ENCODE peak calls at places on chromosomes 16 and 17, in ten cellular contexts. One of them, this sample, is unnamed.

GRCh38 chr17:80270104-80270503 is 9.5 kb downstream of the RNF213 start:
- DNase-seq in cardiac muscle cell: no peak
- DNase-seq in tibial artery: no peak
- DNase-seq in esophagus squamous epithelium: no peak
- DNase-seq in PC-9: no peak
- DNase-seq in CD8-positive, alpha-beta T cell: no peak
- DNase-seq in OCI-LY7: no peak
- DNase-seq in uterus: no peak
- DNase-seq in heart left ventricle: no peak
- DNase-seq in stomach: no peak
- DNase-seq in this sample: no peak

GRCh38 chr17:37342589-37342988 is 33.2 kb upstream of the C17orf78 start:
- DNase-seq in heart left ventricle: no peak
- DNase-seq in CD8-positive, alpha-beta T cell: no peak
- DNase-seq in uterus: no peak
- DNase-seq in OCI-LY7: no peak
- DNase-seq in tibial artery: no peak
- DNase-seq in cardiac muscle cell: no peak
- DNase-seq in esophagus squamous epithelium: no peak
- DNase-seq in PC-9: no peak
- DNase-seq in stomach: no peak
- DNase-seq in this sample: peak; percentile 9

GRCh38 chr17:76797441-76797840 is 59.5 kb downstream of the MFSD11 start:
- DNase-seq in esophagus squamous epithelium: no peak
- DNase-seq in stomach: no peak
- DNase-seq in OCI-LY7: no peak
- DNase-seq in tibial artery: no peak
- DNase-seq in CD8-positive, alpha-beta T cell: no peak
- DNase-seq in PC-9: peak; percentile 40
- DNase-seq in uterus: no peak
- DNase-seq in heart left ventricle: no peak
- DNase-seq in cardiac muscle cell: no peak
- DNase-seq in this sample: no peak

GRCh38 chr17:29143894-29144293 is 36.3 kb downstream of the MYO18A start:
- DNase-seq in stomach: no peak
- DNase-seq in CD8-positive, alpha-beta T cell: no peak
- DNase-seq in heart left ventricle: no peak
- DNase-seq in OCI-LY7: peak; percentile 59
- DNase-seq in cardiac muscle cell: peak; percentile 42
- DNase-seq in uterus: no peak
- DNase-seq in esophagus squamous epithelium: no peak
- DNase-seq in PC-9: no peak
- DNase-seq in tibial artery: no peak
- DNase-seq in this sample: no peak

GRCh38 chr16:1947369-1947670 is 4.3 kb upstream of the MSRB1 start:
- DNase-seq in OCI-LY7: no peak
- DNase-seq in heart left ventricle: no peak
- DNase-seq in CD8-positive, alpha-beta T cell: no peak
- DNase-seq in stomach: no peak
- DNase-seq in esophagus squamous epithelium: no peak
- DNase-seq in cardiac muscle cell: no peak
- DNase-seq in tibial artery: peak; percentile 59
- DNase-seq in PC-9: no peak
- DNase-seq in uterus: no peak
- DNase-seq in this sample: no peak

GRCh38 chr16:83963277-83964119 is 4.5 kb upstream of the NECAB2 start:
- DNase-seq in PC-9: no peak
- DNase-seq in CD8-positive, alpha-beta T cell: no peak
- DNase-seq in cardiac muscle cell: no peak
- DNase-seq in esophagus squamous epithelium: no peak
- DNase-seq in tibial artery: no peak
- DNase-seq in heart left ventricle: peak; percentile 82
- DNase-seq in stomach: no peak
- DNase-seq in uterus: no peak
- DNase-seq in OCI-LY7: no peak
- DNase-seq in this sample: no peak

GRCh38 chr17:75508122-75508719 is 7.1 kb downstream of the CASKIN2 start:
- DNase-seq in esophagus squamous epithelium: no peak
- DNase-seq in cardiac muscle cell: no peak
- DNase-seq in PC-9: no peak
- DNase-seq in OCI-LY7: no peak
- DNase-seq in CD8-positive, alpha-beta T cell: no peak
- DNase-seq in heart left ventricle: no peak
- DNase-seq in uterus: no peak
- DNase-seq in stomach: no peak
- DNase-seq in tibial artery: no peak
- DNase-seq in this sample: no peak

GRCh38 chr17:44247346-44248219 is 20.4 kb downstream of the SLC4A1 start:
- DNase-seq in stomach: peak; percentile 34
- DNase-seq in PC-9: no peak
- DNase-seq in heart left ventricle: peak; percentile 74
- DNase-seq in OCI-LY7: no peak
- DNase-seq in tibial artery: no peak
- DNase-seq in esophagus squamous epithelium: no peak
- DNase-seq in cardiac muscle cell: no peak
- DNase-seq in CD8-positive, alpha-beta T cell: no peak
- DNase-seq in uterus: no peak
- DNase-seq in this sample: no peak

GRCh38 chr16:50193594-50193993 is 40.5 kb downstream of the TENT4B start:
- DNase-seq in stomach: no peak
- DNase-seq in heart left ventricle: no peak
- DNase-seq in cardiac muscle cell: no peak
- DNase-seq in esophagus squamous epithelium: no peak
- DNase-seq in PC-9: no peak
- DNase-seq in OCI-LY7: no peak
- DNase-seq in tibial artery: no peak
- DNase-seq in CD8-positive, alpha-beta T cell: no peak
- DNase-seq in uterus: no peak
- DNase-seq in this sample: no peak

GRCh38 chr16:19833176-19833575 is 51.5 kb downstream of the GPRC5B start:
- DNase-seq in uterus: no peak
- DNase-seq in CD8-positive, alpha-beta T cell: no peak
- DNase-seq in stomach: no peak
- DNase-seq in cardiac muscle cell: no peak
- DNase-seq in PC-9: no peak
- DNase-seq in tibial artery: no peak
- DNase-seq in OCI-LY7: no peak
- DNase-seq in heart left ventricle: no peak
- DNase-seq in esophagus squamous epithelium: no peak
- DNase-seq in this sample: no peak

GRCh38 chr16:15907863-15908478 is 19.6 kb upstream of the CEP20 start:
- DNase-seq in CD8-positive, alpha-beta T cell: no peak
- DNase-seq in esophagus squamous epithelium: no peak
- DNase-seq in tibial artery: no peak
- DNase-seq in stomach: peak; percentile 35
- DNase-seq in cardiac muscle cell: peak; percentile 42
- DNase-seq in heart left ventricle: no peak
- DNase-seq in PC-9: peak; percentile 25
- DNase-seq in OCI-LY7: peak; percentile 98
- DNase-seq in uterus: no peak
- DNase-seq in this sample: no peak

GRCh38 chr16:81552743-81553079 is 108.1 kb downstream of the CMIP start:
- DNase-seq in uterus: no peak
- DNase-seq in tibial artery: no peak
- DNase-seq in esophagus squamous epithelium: no peak
- DNase-seq in heart left ventricle: no peak
- DNase-seq in PC-9: no peak
- DNase-seq in cardiac muscle cell: no peak
- DNase-seq in CD8-positive, alpha-beta T cell: no peak
- DNase-seq in stomach: no peak
- DNase-seq in OCI-LY7: no peak
- DNase-seq in this sample: no peak
- TF ChIP-seq CTCF in uterus: no peak
- TF ChIP-seq CTCF in tibial artery: no peak
- TF ChIP-seq CTCF in esophagus squamous epithelium: no peak
- TF ChIP-seq CTCF in heart left ventricle: no peak
- TF ChIP-seq CTCF in PC-9: no peak
- TF ChIP-seq CTCF in cardiac muscle cell: no peak
- TF ChIP-seq CTCF in CD8-positive, alpha-beta T cell: no peak
- TF ChIP-seq CTCF in stomach: no peak
- TF ChIP-seq CTCF in OCI-LY7: no peak
- TF ChIP-seq CTCF in this sample: no peak

GRCh38 chr16:88652763-88653065 is 1.9 kb upstream of the CYBA start:
- DNase-seq in stomach: no peak
- DNase-seq in cardiac muscle cell: no peak
- DNase-seq in PC-9: no peak
- DNase-seq in uterus: no peak
- DNase-seq in CD8-positive, alpha-beta T cell: no peak
- DNase-seq in OCI-LY7: no peak
- DNase-seq in heart left ventricle: no peak
- DNase-seq in esophagus squamous epithelium: no peak
- DNase-seq in tibial artery: no peak
- DNase-seq in this sample: no peak

GRCh38 chr16:88651989-88652762 is 1.3 kb upstream of the CYBA start:
- DNase-seq in OCI-LY7: no peak
- DNase-seq in esophagus squamous epithelium: no peak
- DNase-seq in tibial artery: no peak
- DNase-seq in CD8-positive, alpha-beta T cell: no peak
- DNase-seq in heart left ventricle: no peak
- DNase-seq in uterus: no peak
- DNase-seq in PC-9: no peak
- DNase-seq in cardiac muscle cell: no peak
- DNase-seq in stomach: no peak
- DNase-seq in this sample: no peak

GRCh38 chr16:88650749-88651275 is at the start of gene CYBA:
- DNase-seq in heart left ventricle: peak; percentile 77
- DNase-seq in stomach: peak; percentile 83
- DNase-seq in CD8-positive, alpha-beta T cell: peak; percentile 84
- DNase-seq in cardiac muscle cell: peak; percentile 65
- DNase-seq in OCI-LY7: peak; percentile 88
- DNase-seq in esophagus squamous epithelium: no peak
- DNase-seq in PC-9: no peak
- DNase-seq in tibial artery: peak; percentile 83
- DNase-seq in uterus: no peak
- DNase-seq in this sample: peak; percentile 66

GRCh38 chr16:88649924-88650748 is 717 bp downstream of the CYBA start:
- DNase-seq in heart left ventricle: peak; percentile 48
- DNase-seq in cardiac muscle cell: peak; percentile 40
- DNase-seq in stomach: peak; percentile 48
- DNase-seq in OCI-LY7: peak; percentile 54
- DNase-seq in esophagus squamous epithelium: no peak
- DNase-seq in PC-9: no peak
- DNase-seq in CD8-positive, alpha-beta T cell: peak; percentile 46
- DNase-seq in uterus: no peak
- DNase-seq in tibial artery: peak; percentile 71
- DNase-seq in this sample: peak; percentile 73

GRCh38 chr16:88651276-88651988 is 579 bp upstream of the CYBA start:
- DNase-seq in OCI-LY7: peak; percentile 97
- DNase-seq in CD8-positive, alpha-beta T cell: peak; percentile 63
- DNase-seq in heart left ventricle: peak; percentile 68
- DNase-seq in stomach: peak; percentile 63
- DNase-seq in cardiac muscle cell: no peak
- DNase-seq in tibial artery: peak; percentile 72
- DNase-seq in uterus: no peak
- DNase-seq in esophagus squamous epithelium: peak; percentile 68
- DNase-seq in PC-9: no peak
- DNase-seq in this sample: no peak
- H3K4me3 ChIP-seq in OCI-LY7: peak overlapping the region; percentile 90
- H3K4me3 ChIP-seq in CD8-positive, alpha-beta T cell: peak overlapping the region; percentile 95
- H3K4me3 ChIP-seq in heart left ventricle: peak overlapping the region; percentile 69
- H3K4me3 ChIP-seq in stomach: peak overlapping the region; percentile 56
- H3K4me3 ChIP-seq in cardiac muscle cell: peak overlapping the region; percentile 63
- H3K4me3 ChIP-seq in tibial artery: peak overlapping the region; percentile 53
- H3K4me3 ChIP-seq in uterus: peak overlapping the region; percentile 57
- H3K4me3 ChIP-seq in esophagus squamous epithelium: peak overlapping the region; percentile 71
- H3K4me3 ChIP-seq in PC-9: peak overlapping the region; percentile 43
- H3K4me3 ChIP-seq in this sample: peak overlapping the region; percentile 75

GRCh38 chr17:41539071-41539492 is 11.0 kb upstream of the KRT19 start:
- DNase-seq in uterus: no peak
- DNase-seq in stomach: no peak
- DNase-seq in tibial artery: no peak
- DNase-seq in cardiac muscle cell: no peak
- DNase-seq in OCI-LY7: no peak
- DNase-seq in heart left ventricle: no peak
- DNase-seq in PC-9: no peak
- DNase-seq in CD8-positive, alpha-beta T cell: no peak
- DNase-seq in esophagus squamous epithelium: no peak
- DNase-seq in this sample: no peak
- H3K4me1 ChIP-seq in uterus: no peaks in the 10 kb centered on the region
- H3K4me1 ChIP-seq in stomach: no peaks in the 10 kb centered on the region
- H3K4me1 ChIP-seq in tibial artery: no peaks in the 10 kb centered on the region
- H3K4me1 ChIP-seq in cardiac muscle cell: peaks cover 13% of the 10 kb centered on the region
- H3K4me1 ChIP-seq in OCI-LY7: no peaks in the 10 kb centered on the region
- H3K4me1 ChIP-seq in heart left ventricle: no peaks in the 10 kb centered on the region
- H3K4me1 ChIP-seq in PC-9: peaks cover 87% of the 10 kb centered on the region
- H3K4me1 ChIP-seq in CD8-positive, alpha-beta T cell: no peaks in the 10 kb centered on the region
- H3K4me1 ChIP-seq in esophagus squamous epithelium: peaks cover 13% of the 10 kb centered on the region
- H3K4me1 ChIP-seq in this sample: no peaks in the 10 kb centered on the region

GRCh38 chr17:41585301-41585700 is 1.4 kb downstream of the KRT14 start:
- DNase-seq in PC-9: no peak
- DNase-seq in OCI-LY7: no peak
- DNase-seq in uterus: no peak
- DNase-seq in heart left ventricle: no peak
- DNase-seq in esophagus squamous epithelium: no peak
- DNase-seq in cardiac muscle cell: peak; percentile 61
- DNase-seq in CD8-positive, alpha-beta T cell: no peak
- DNase-seq in stomach: no peak
- DNase-seq in tibial artery: no peak
- DNase-seq in this sample: no peak

GRCh38 chr17:41592601-41593305 is 6.1 kb upstream of the KRT14 start:
- DNase-seq in OCI-LY7: no peak
- DNase-seq in cardiac muscle cell: no peak
- DNase-seq in stomach: no peak
- DNase-seq in heart left ventricle: no peak
- DNase-seq in tibial artery: no peak
- DNase-seq in PC-9: no peak
- DNase-seq in CD8-positive, alpha-beta T cell: no peak
- DNase-seq in esophagus squamous epithelium: no peak
- DNase-seq in uterus: no peak
- DNase-seq in this sample: no peak

GRCh38 chr17:41586863-41587495 is at the start of gene KRT14:
- DNase-seq in PC-9: no peak
- DNase-seq in stomach: no peak
- DNase-seq in cardiac muscle cell: no peak
- DNase-seq in esophagus squamous epithelium: no peak
- DNase-seq in OCI-LY7: no peak
- DNase-seq in heart left ventricle: no peak
- DNase-seq in tibial artery: no peak
- DNase-seq in uterus: no peak
- DNase-seq in CD8-positive, alpha-beta T cell: no peak
- DNase-seq in this sample: no peak

GRCh38 chr17:41588126-41588810 is 1.6 kb upstream of the KRT14 start:
- DNase-seq in esophagus squamous epithelium: no peak
- DNase-seq in CD8-positive, alpha-beta T cell: no peak
- DNase-seq in stomach: no peak
- DNase-seq in PC-9: no peak
- DNase-seq in OCI-LY7: no peak
- DNase-seq in cardiac muscle cell: no peak
- DNase-seq in uterus: no peak
- DNase-seq in tibial artery: peak; percentile 73
- DNase-seq in heart left ventricle: no peak
- DNase-seq in this sample: no peak

DNA sequence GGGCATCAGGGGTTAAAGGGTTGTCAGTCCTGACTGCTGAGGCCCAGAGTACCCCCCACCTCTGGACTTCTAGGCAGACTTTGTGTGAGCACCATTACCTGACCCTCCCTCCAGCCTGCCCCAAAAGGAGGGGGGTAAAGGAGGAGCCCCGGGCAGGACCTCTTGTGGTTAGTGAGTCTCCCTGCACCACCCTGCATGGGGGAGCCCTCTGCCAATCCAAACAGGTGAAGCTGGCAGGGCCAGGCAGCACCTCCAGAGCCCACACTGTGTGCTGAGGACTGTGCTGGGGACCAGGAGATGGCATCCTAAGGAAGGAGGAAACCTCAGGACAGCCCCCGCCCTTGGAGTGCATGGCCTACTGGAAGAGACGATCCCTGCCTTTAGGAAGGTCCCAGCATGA is 2.6 kb upstream of the KRT14 start:
- DNase-seq in CD8-positive, alpha-beta T cell: no peak
- DNase-seq in PC-9: no peak
- DNase-seq in cardiac muscle cell: no peak
- DNase-seq in tibial artery: no peak
- DNase-seq in stomach: no peak
- DNase-seq in heart left ventricle: no peak
- DNase-seq in OCI-LY7: no peak
- DNase-seq in esophagus squamous epithelium: no peak
- DNase-seq in uterus: no peak
- DNase-seq in this sample: no peak
- TF ChIP-seq CTCF in CD8-positive, alpha-beta T cell: no peak
- TF ChIP-seq CTCF in PC-9: no peak
- TF ChIP-seq CTCF in cardiac muscle cell: no peak
- TF ChIP-seq CTCF in tibial artery: no peak
- TF ChIP-seq CTCF in stomach: no peak
- TF ChIP-seq CTCF in heart left ventricle: no peak
- TF ChIP-seq CTCF in OCI-LY7: no peak
- TF ChIP-seq CTCF in esophagus squamous epithelium: no peak
- TF ChIP-seq CTCF in uterus: no peak
- TF ChIP-seq CTCF in this sample: no peak

This sample was measured in right atrium auricular region.